ENCODE peak calls at places on chromosomes 2 and 18, in four cellular contexts. One of them, this sample, is unnamed.

GRCh38 chr18:489244-490023 is 11.1 kb downstream of the COLEC12 start:
- DNase-seq in NB4: no peak
- DNase-seq in AG10803: peak
- DNase-seq in fibroblast of mammary gland: peak
- DNase-seq in this sample: no peak

GRCh38 chr18:69999671-70000070 is 52.0 kb upstream of the CD226 start:
- DNase-seq in fibroblast of mammary gland: no peak
- DNase-seq in NB4: no peak
- DNase-seq in AG10803: no peak
- DNase-seq in this sample: no peak

GRCh38 chr2:181157326-181157725 is 176.9 kb downstream of the UBE2E3 start:
- DNase-seq in fibroblast of mammary gland: peak
- DNase-seq in NB4: no peak
- DNase-seq in AG10803: peak
- DNase-seq in this sample: no peak

GRCh38 chr2:109419171-109419756 is 194.5 kb downstream of the SEPTIN10 start:
- DNase-seq in fibroblast of mammary gland: no peak
- DNase-seq in AG10803: no peak
- DNase-seq in NB4: no peak
- DNase-seq in this sample: no peak

GRCh38 chr2:188369365-188369764 is 77.7 kb downstream of the GULP1 start:
- DNase-seq in NB4: peak
- DNase-seq in fibroblast of mammary gland: peak
- DNase-seq in AG10803: peak
- DNase-seq in this sample: peak

GRCh38 chr2:20838016-20838415 is 15.1 kb upstream of the LDAH start:
- DNase-seq in fibroblast of mammary gland: no peak
- DNase-seq in AG10803: no peak
- DNase-seq in NB4: no peak
- DNase-seq in this sample: no peak

GRCh38 chr2:153622285-153622684 is 143.7 kb upstream of the RPRM start:
- DNase-seq in NB4: peak
- DNase-seq in fibroblast of mammary gland: no peak
- DNase-seq in AG10803: no peak
- DNase-seq in this sample: no peak

GRCh38 chr2:62382122-62382521 is 123.9 kb downstream of the TMEM17 start:
- DNase-seq in NB4: no peak
- DNase-seq in fibroblast of mammary gland: no peak
- DNase-seq in AG10803: no peak
- DNase-seq in this sample: no peak

GRCh38 chr2:240255811-240256703 is 115.6 kb upstream of the OTOS start:
- DNase-seq in fibroblast of mammary gland: no peak
- DNase-seq in AG10803: no peak
- DNase-seq in NB4: no peak
- DNase-seq in this sample: no peak

GRCh38 chr2:129619471-129619870 is 360.0 kb upstream of the RAB6C start:
- DNase-seq in NB4: no peak
- DNase-seq in fibroblast of mammary gland: no peak
- DNase-seq in AG10803: no peak
- DNase-seq in this sample: no peak

DNA sequence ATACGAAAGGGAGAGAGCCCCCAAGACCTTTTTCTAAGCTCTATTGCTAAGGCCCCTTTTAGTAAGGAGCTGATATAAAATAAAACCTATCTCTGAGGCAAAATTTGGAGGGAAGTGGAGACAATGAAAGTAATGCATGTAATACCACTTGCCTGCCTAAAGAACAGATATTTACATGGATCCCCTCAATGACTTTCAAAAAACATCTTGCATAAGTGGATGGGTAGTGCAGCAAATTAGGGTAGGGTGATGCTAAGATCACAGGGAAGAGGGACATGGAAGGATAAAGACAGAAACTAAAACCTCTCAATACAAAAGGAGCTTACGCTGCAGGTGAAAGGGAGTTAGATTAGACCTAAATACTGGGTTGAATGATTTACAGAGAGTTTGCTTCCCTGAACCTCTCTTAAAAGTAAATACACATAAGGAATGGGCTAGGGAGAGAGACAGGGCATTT is 1.1 kb downstream of the ZNF513 start:
- DNase-seq in fibroblast of mammary gland: no peak
- DNase-seq in NB4: no peak
- DNase-seq in AG10803: no peak
- DNase-seq in this sample: no peak
- H3K4me3 ChIP-seq in fibroblast of mammary gland: peak
- H3K4me3 ChIP-seq in NB4: peak
- H3K4me3 ChIP-seq in AG10803: peak
- H3K4me3 ChIP-seq in this sample: peak

DNA sequence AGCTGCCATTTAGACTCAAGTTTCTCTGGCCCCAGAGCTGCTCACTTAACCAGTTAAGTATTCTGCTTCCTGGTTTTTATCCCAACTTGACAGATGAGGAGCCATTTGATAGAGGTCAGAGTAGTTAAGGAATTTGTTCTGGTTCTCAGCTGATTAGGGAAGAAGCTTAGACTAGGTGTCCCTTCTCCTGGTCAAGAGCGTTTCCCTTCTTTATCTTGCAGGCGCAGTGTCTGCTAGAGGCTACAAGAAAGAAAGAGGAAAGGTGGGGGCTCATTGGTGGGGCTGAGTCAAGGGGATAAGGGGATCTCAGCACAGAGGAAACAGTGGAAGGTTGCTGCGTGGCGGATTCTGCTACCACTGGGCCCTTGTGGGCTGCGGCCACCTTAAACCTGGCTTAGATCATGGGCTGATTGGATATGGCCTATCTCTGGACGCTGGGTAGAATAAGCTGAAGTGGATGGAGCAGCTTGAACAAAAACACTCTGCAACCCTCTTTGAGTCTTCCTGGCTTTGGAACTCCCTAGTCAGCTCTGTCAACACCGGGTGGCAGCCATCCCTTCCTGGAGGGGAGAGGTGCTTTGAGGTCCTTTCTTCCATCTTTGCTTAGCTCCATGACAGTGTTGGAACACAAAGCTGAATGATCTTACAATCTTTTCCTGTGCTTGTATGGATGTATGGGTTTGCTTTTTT is 70.8 kb downstream of the QPCT start:
- DNase-seq in AG10803: peak
- DNase-seq in NB4: peak
- DNase-seq in fibroblast of mammary gland: peak
- DNase-seq in this sample: no peak
- TF ChIP-seq CTCF in AG10803: peak
- TF ChIP-seq CTCF in NB4: peak
- TF ChIP-seq CTCF in fibroblast of mammary gland: peak
- TF ChIP-seq CTCF in this sample: no peak

GRCh38 chr2:120679526-120679925 is 56.1 kb upstream of the GLI2 start:
- DNase-seq in NB4: no peak
- DNase-seq in fibroblast of mammary gland: no peak
- DNase-seq in AG10803: no peak
- DNase-seq in this sample: no peak
- H3K4me3 ChIP-seq in NB4: no peak
- H3K4me3 ChIP-seq in fibroblast of mammary gland: no peak
- H3K4me3 ChIP-seq in AG10803: no peak
- H3K4me3 ChIP-seq in this sample: no peak

DNA sequence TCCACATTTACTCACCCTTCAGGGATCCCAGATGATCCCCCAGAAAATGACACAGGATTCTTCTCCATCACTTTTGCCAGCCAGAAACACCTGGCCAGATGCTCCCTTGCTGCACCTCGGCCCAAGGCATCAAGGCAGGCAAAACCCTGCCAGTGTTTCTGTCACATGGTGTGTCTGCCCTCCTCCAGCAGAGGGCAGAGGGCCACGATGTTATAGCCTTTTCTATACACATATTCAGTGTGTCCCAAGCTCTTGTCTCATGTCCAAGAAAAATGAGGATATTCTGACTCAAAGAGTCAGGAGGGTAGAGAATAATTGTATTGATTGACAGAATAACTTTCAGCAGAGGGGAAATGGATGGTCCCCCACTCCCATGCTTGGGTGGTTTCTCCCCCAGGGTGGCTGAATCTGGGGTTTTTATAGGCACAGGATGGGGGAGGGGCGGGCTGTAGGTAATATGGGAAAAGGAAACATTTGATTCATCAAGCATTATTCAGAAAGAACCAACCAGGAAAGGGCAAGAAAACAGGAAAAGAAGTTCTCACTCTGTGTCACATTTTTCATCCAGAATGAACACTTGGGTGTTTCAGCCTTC is 933.9 kb downstream of the TRIB2 start:
- DNase-seq in fibroblast of mammary gland: peak
- DNase-seq in NB4: peak
- DNase-seq in AG10803: no peak
- DNase-seq in this sample: no peak
- TF ChIP-seq CTCF in fibroblast of mammary gland: no peak
- TF ChIP-seq CTCF in NB4: peak
- TF ChIP-seq CTCF in AG10803: no peak
- TF ChIP-seq CTCF in this sample: peak

GRCh38 chr2:172329404-172330059 is 97.9 kb upstream of the ITGA6 start:
- DNase-seq in fibroblast of mammary gland: no peak
- DNase-seq in NB4: no peak
- DNase-seq in AG10803: no peak
- DNase-seq in this sample: no peak
- H3K4me3 ChIP-seq in fibroblast of mammary gland: no peak
- H3K4me3 ChIP-seq in NB4: no peak
- H3K4me3 ChIP-seq in AG10803: no peak
- H3K4me3 ChIP-seq in this sample: no peak

GRCh38 chr18:62370386-62370785 is 45.3 kb downstream of the TNFRSF11A start:
- DNase-seq in NB4: no peak
- DNase-seq in AG10803: no peak
- DNase-seq in fibroblast of mammary gland: no peak
- DNase-seq in this sample: no peak
- TF ChIP-seq CTCF in NB4: no peak
- TF ChIP-seq CTCF in AG10803: no peak
- TF ChIP-seq CTCF in fibroblast of mammary gland: no peak
- TF ChIP-seq CTCF in this sample: no peak

DNA sequence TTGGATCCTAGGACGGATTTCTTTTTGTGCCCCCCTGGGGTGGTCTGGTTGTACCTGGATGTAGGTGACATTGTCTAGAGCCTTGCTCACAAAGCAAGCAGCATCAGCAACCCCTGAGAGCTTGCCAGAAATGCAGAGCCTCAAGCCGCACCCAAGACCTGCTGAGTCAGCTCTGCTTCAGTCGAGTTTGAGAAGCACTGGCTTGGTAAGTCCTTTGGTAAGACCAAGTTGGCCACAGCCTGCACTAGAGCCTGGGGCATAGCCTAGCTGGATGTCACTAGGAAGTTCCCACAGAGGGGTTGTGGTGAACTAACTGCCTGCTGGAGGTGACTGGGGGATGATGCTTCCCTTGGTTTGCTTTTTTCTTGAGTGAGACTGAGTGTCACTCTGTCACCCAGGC is 6.2 kb downstream of the ABCG5 start:
- DNase-seq in NB4: peak
- DNase-seq in AG10803: peak
- DNase-seq in fibroblast of mammary gland: peak
- DNase-seq in this sample: no peak
- H3K4me3 ChIP-seq in NB4: no peak
- H3K4me3 ChIP-seq in AG10803: no peak
- H3K4me3 ChIP-seq in fibroblast of mammary gland: no peak
- H3K4me3 ChIP-seq in this sample: no peak